ENCODE peak calls at places on chromosomes 2 and 18, in nine cellular contexts. J is fibroblast of lung, T is K562, I is GM12892, U is HL-60, R is epithelial cell of esophagus, Q is EH, Y is activated T-cell treated with anti-CD3 and anti-CD28 coated beads for 48 hours, V is fibroblast of the conjunctiva. C is an unnamed sample.

GRCh38 chr18:56516769-56517168 is 121.6 kb downstream of the TXNL1 start:
- DNase-seq in U (no peak), I (no peak), J (peak), T (no peak), Y (no peak), Q (peak), R (no peak), V (no peak), C (no peak)

GRCh38 chr2:110149330-110150220 is 34.0 kb upstream of the MALL start:
- DNase-seq in I (no peak), Q (peak), U (no peak), Y (no peak), V (no peak), T (no peak), J (peak), R (peak), C (peak)

GRCh38 chr2:209495855-209496585 is 72.2 kb downstream of the MAP2 start:
- DNase-seq in V (peak), Q (peak), T (no peak), J (peak), Y (no peak), R (peak), U (no peak), I (no peak), C (peak)

GRCh38 chr2:37599688-37600525 is 71.5 kb downstream of the CDC42EP3 start:
- DNase-seq in J (no peak), V (no peak), Y (no peak), I (no peak), Q (no peak), T (no peak), U (no peak), R (no peak), C (no peak)

GRCh38 chr2:72475246-72475645 is 327.6 kb upstream of the CYP26B1 start:
- DNase-seq in I (no peak), T (no peak), V (no peak), Q (no peak), R (no peak), U (no peak), Y (no peak), J (no peak), C (no peak)

GRCh38 chr18:44939037-44939665 is 258.5 kb downstream of the SETBP1 start:
- DNase-seq in Q (no peak), Y (no peak), T (no peak), U (no peak), I (no peak), R (peak), V (no peak), J (no peak), C (no peak)

GRCh38 chr2:166521155-166521554 is 27.1 kb upstream of the SCN7A start:
- DNase-seq in J (no peak), I (no peak), Q (no peak), U (no peak), T (no peak), Y (no peak), V (no peak), R (no peak), C (no peak)

GRCh38 chr18:10074122-10074521 is 160.3 kb downstream of the VAPA start:
- DNase-seq in U (no peak), V (no peak), J (no peak), Y (no peak), I (no peak), T (no peak), Q (no peak), R (peak), C (no peak)

GRCh38 chr2:221635949-221636348 is 63.8 kb upstream of the EPHA4 start:
- DNase-seq in V (no peak), R (peak), U (no peak), I (no peak), Y (no peak), Q (no peak), J (no peak), T (no peak), C (no peak)